ENCODE peak calls at places on chromosomes 6 and 20, in five cellular contexts. U is suprapubic skin, B is uterus, Q is tibial nerve, Z is adrenal gland. X is an unnamed sample.
A peak's percentile ranks its signal among the peaks of the same experiment; 100 is the strongest.

GRCh38 chr20:23658989-23659609 is 21.3 kb upstream of the CST3 start:
- DNase-seq in Q (no peak), Z (no peak), B (no peak), U (no peak), X (no peak)

GRCh38 chr6:135438907-135439535 is 58.5 kb downstream of the AHI1 start:
- DNase-seq in Z (no peak), Q (no peak), U (no peak), B (no peak), X (peak; percentile 75)

GRCh38 chr6:136887899-136888298 is 34.2 kb upstream of the SLC35D3 start:
- DNase-seq in Q (no peak), Z (no peak), B (no peak), U (no peak), X (no peak)

GRCh38 chr6:169454204-169454871 is 200.7 kb upstream of the THBS2 start:
- DNase-seq in B (peak; percentile 76), U (peak; percentile 92), Q (no peak), Z (no peak), X (peak; percentile 20)

GRCh38 chr6:109236140-109237081 is 141.1 kb downstream of the CEP57L1 start:
- DNase-seq in Z (no peak), B (no peak), Q (no peak), U (no peak), X (peak; percentile 32)

GRCh38 chr6:130513770-130514169 is 148.0 kb downstream of the TMEM200A start:
- DNase-seq in B (no peak), Q (no peak), U (no peak), Z (no peak), X (no peak)

GRCh38 chr6:111804627-111805235 is 68.5 kb downstream of the FYN start:
- DNase-seq in B (no peak), U (no peak), Q (no peak), Z (no peak), X (peak; percentile 37)

GRCh38 chr6:149960488-149960887 is 3.3 kb upstream of the ULBP1 start:
- DNase-seq in B (no peak), U (no peak), Z (no peak), Q (no peak), X (no peak)

GRCh38 chr6:108945686-108946158 is 97.5 kb downstream of the ARMC2 start:
- DNase-seq in B (peak; percentile 83), Z (peak; percentile 85), U (peak; percentile 86), Q (peak; percentile 43), X (no peak)

GRCh38 chr6:100617633-100618348 is 153.1 kb upstream of the SIM1 start:
- DNase-seq in Q (no peak), U (no peak), B (no peak), Z (no peak), X (peak; percentile 48)

GRCh38 chr6:10441004-10441654 is 26.3 kb upstream of the TFAP2A start:
- DNase-seq in Z (no peak), B (no peak), U (no peak), Q (no peak), X (no peak)

GRCh38 chr20:12638633-12639360 is 370.0 kb upstream of the SPTLC3 start:
- DNase-seq in Z (no peak), U (no peak), Q (no peak), B (no peak), X (no peak)

GRCh38 chr6:157092736-157093135 is 230.6 kb downstream of the TMEM242 start:
- DNase-seq in Z (no peak), B (no peak), Q (no peak), U (no peak), X (no peak)

GRCh38 chr6:167116109-167116837 is 6.6 kb upstream of the CCR6 start:
- DNase-seq in U (no peak), Q (no peak), Z (no peak), B (peak; percentile 60), X (no peak)

GRCh38 chr6:11120273-11121005 is 8.9 kb upstream of the ERVFRD-1 start:
- DNase-seq in Z (no peak), Q (no peak), B (no peak), U (no peak), X (no peak)

GRCh38 chr20:33868042-33868441 is 56.9 kb downstream of the CHMP4B start:
- DNase-seq in U (no peak), Q (no peak), Z (no peak), B (no peak), X (no peak)

GRCh38 chr20:12012241-12013222 is 94.8 kb downstream of the BTBD3 start:
- DNase-seq in Q (no peak), B (no peak), U (no peak), Z (peak; percentile 44), X (peak; percentile 80)

GRCh38 chr20:34078540-34078939 is 33.5 kb downstream of the EIF2S2 start:
- DNase-seq in Q (no peak), B (no peak), Z (no peak), U (no peak), X (no peak)

GRCh38 chr6:134816780-134817179 is 133.1 kb downstream of the ALDH8A1 start:
- DNase-seq in Q (no peak), B (no peak), U (no peak), Z (no peak), X (no peak)

GRCh38 chr20:50636601-50637539 is 54.5 kb downstream of the RIPOR3 start:
- DNase-seq in Q (no peak), Z (no peak), U (no peak), B (no peak), X (no peak)

GRCh38 chr6:95805699-95806098 is 210.1 kb upstream of the FUT9 start:
- DNase-seq in B (no peak), Q (no peak), Z (no peak), U (no peak), X (no peak)

GRCh38 chr6:125853168-125853567 is 62.4 kb downstream of the NCOA7 start:
- DNase-seq in Q (no peak), Z (no peak), B (no peak), U (no peak), X (no peak)

GRCh38 chr6:110541701-110542309 is 65.4 kb upstream of the SLC22A16 start:
- DNase-seq in Q (no peak), Z (no peak), B (no peak), U (no peak), X (no peak)

GRCh38 chr6:135605278-135605790 is 107.8 kb upstream of the AHI1 start:
- DNase-seq in Z (no peak), B (no peak), Q (no peak), U (no peak), X (no peak)

GRCh38 chr6:34235605-34236422 is 859 bp upstream of the HMGA1 start:
- DNase-seq in B (peak; percentile 31), U (peak; percentile 81), Q (no peak), Z (peak; percentile 60), X (peak; percentile 40)

GRCh38 chr6:124200661-124201060 is 397.0 kb downstream of the NKAIN2 start:
- DNase-seq in Z (no peak), B (no peak), Q (no peak), U (no peak), X (no peak)

GRCh38 chr6:100228437-100229424 is 234.7 kb upstream of the MCHR2 start:
- DNase-seq in Q (peak; percentile 34), U (peak; percentile 69), Z (peak; percentile 40), B (peak; percentile 20), X (peak; percentile 90)

GRCh38 chr6:69390125-69390524 is 406.7 kb downstream of the LMBRD1 start:
- DNase-seq in Q (no peak), U (no peak), B (no peak), Z (no peak), X (peak; percentile 18)

GRCh38 chr6:134174790-134175531 is 122.5 kb upstream of the SLC2A12 start:
- DNase-seq in Z (peak; percentile 96), U (peak; percentile 95), B (peak; percentile 90), Q (peak; percentile 88), X (peak; percentile 94)

GRCh38 chr6:36314221-36315014 is 22.3 kb downstream of the BNIP5 start:
- DNase-seq in Q (no peak), Z (no peak), B (no peak), U (no peak), X (peak; percentile 86)

GRCh38 chr20:59455392-59456341 is 148.7 kb upstream of the PHACTR3 start:
- DNase-seq in Z (peak; percentile 58), B (no peak), U (no peak), Q (no peak), X (peak; percentile 30)

GRCh38 chr20:20492521-20493334 is 124.8 kb downstream of the INSM1 start:
- DNase-seq in Z (no peak), B (no peak), Q (no peak), U (no peak), X (no peak)
- TF ChIP-seq POLR2A in Z (no peak), B (no peak), Q (no peak), U (no peak), X (no peak)

GRCh38 chr6:31438677-31439076 is 35.3 kb downstream of the MICA start:
- DNase-seq in Q (no peak), B (no peak), U (no peak), Z (no peak), X (no peak)

GRCh38 chr6:31438222-31438621 is 34.8 kb downstream of the MICA start:
- DNase-seq in B (no peak), Z (no peak), Q (no peak), U (no peak), X (no peak)

GRCh38 chr6:31446481-31446880 is 43.1 kb downstream of the MICA start:
- DNase-seq in Z (no peak), B (no peak), U (no peak), Q (no peak), X (no peak)

DNA sequence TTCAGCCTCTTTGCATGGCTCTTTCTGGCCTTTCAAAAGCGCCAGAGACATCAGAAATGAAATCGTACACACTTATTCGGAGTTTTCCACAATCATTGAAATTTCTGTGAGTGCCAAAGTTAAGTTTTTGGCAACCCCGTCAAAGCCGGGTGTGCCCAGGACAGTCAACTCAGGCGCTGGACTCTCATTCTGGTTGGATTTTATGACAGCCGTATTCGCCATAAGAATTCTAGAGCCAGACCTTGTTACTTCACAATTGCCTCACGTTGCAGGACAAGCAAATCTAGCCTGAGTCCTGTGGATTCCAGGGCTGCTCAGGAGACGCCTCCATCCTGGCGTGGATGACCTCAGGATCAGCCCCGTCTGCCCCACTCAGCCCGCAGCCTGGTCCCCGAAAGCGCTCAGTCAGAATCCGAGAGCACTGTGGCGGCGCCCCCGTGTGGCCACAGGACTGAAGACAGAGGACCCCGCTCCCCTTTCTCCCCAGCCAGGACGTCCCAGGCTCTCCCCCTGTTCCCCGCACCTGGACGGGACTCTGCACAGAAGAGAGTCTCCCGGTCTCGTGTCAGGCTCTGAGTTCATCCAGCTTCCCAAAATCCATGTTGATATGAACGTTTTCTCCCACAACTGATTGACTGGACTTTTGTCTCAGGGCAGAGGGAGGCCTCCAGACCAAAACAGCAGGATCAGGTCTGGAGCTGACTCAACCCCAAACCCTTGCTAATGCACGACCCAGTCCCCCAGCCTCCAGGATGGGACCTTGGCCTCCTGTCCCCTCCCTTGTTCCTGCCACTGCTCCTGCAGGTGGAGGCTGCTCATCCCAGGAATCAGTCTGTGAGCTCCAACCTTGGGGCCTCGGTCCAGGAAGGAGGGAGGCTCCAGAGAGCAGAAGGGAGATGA is 38.2 kb downstream of the MICA start:
- DNase-seq in U (peak; percentile 93), B (peak; percentile 83), Z (peak; percentile 88), Q (peak; percentile 82), X (peak; percentile 74)
- H3K4me3 ChIP-seq in U (no peak overlapping the region), B (no peak overlapping the region), Z (no peak overlapping the region), Q (peak overlapping the region; percentile 32), X (no peak overlapping the region)

GRCh38 chr6:26550250-26550993 is 12.3 kb downstream of the HMGN4 start:
- DNase-seq in B (peak; percentile 65), Z (peak; percentile 62), Q (no peak), U (no peak), X (peak; percentile 36)
- TF ChIP-seq POLR2A in B (no peak), Z (no peak), Q (no peak), U (no peak), X (no peak)

DNA sequence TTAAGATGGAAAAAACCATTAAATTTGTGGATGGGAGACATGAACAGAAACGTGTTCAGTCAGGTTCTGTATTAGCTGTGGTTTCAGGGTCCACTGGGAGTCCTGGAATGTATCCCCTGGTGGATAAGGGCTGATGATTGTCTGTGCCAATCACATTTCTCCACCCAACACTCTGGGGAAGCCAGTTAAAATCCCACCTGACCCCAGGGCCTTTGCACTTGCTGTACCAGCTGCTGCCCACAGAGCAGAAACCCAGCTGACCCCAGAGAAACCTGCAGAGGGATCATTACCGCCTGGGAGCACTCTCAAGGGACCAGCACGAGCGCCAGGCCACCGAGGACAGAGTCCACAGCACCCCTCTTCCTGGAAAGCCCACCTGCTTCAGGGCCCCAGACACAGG is 260.7 kb downstream of the PREX1 start:
- DNase-seq in Z (no peak), B (no peak), Q (no peak), U (no peak), X (no peak)
- H3K4me3 ChIP-seq in Z (no peak overlapping the region), B (no peak overlapping the region), Q (no peak overlapping the region), U (no peak overlapping the region), X (no peak overlapping the region)